ENCODE peak calls at places on chromosomes 12 and 14, in eight cellular contexts. One of them, this sample, is unnamed.

GRCh38 chr14:26709019-26709418 is 111.2 kb upstream of the NOVA1 start:
- DNase-seq in H9: no peak
- DNase-seq in HCT116: no peak
- DNase-seq in kidney: no peak
- DNase-seq in neural progenitor cell: no peak
- DNase-seq in H1: no peak
- DNase-seq in fibroblast of lung: peak
- DNase-seq in endodermal cell: no peak
- DNase-seq in this sample: peak

GRCh38 chr12:13368971-13369370 is 172.4 kb downstream of the EMP1 start:
- DNase-seq in fibroblast of lung: no peak
- DNase-seq in kidney: no peak
- DNase-seq in HCT116: no peak
- DNase-seq in neural progenitor cell: peak
- DNase-seq in H1: no peak
- DNase-seq in H9: no peak
- DNase-seq in endodermal cell: peak
- DNase-seq in this sample: no peak

GRCh38 chr12:79911889-79912656 is 22.8 kb downstream of the PPP1R12A start:
- DNase-seq in kidney: no peak
- DNase-seq in fibroblast of lung: peak
- DNase-seq in neural progenitor cell: no peak
- DNase-seq in H1: no peak
- DNase-seq in H9: no peak
- DNase-seq in HCT116: no peak
- DNase-seq in endodermal cell: no peak
- DNase-seq in this sample: peak

GRCh38 chr14:102220031-102220430 is 80.3 kb downstream of the WDR20 start:
- DNase-seq in endodermal cell: no peak
- DNase-seq in H9: no peak
- DNase-seq in kidney: no peak
- DNase-seq in fibroblast of lung: no peak
- DNase-seq in H1: no peak
- DNase-seq in HCT116: no peak
- DNase-seq in neural progenitor cell: no peak
- DNase-seq in this sample: no peak

GRCh38 chr12:67080637-67081036 is 188.5 kb upstream of the CAND1 start:
- DNase-seq in H1: no peak
- DNase-seq in H9: no peak
- DNase-seq in fibroblast of lung: no peak
- DNase-seq in kidney: no peak
- DNase-seq in endodermal cell: no peak
- DNase-seq in HCT116: no peak
- DNase-seq in neural progenitor cell: no peak
- DNase-seq in this sample: no peak

GRCh38 chr12:65725376-65725775 is 98.9 kb upstream of the HMGA2 start:
- DNase-seq in H9: no peak
- DNase-seq in H1: no peak
- DNase-seq in kidney: no peak
- DNase-seq in endodermal cell: no peak
- DNase-seq in HCT116: peak
- DNase-seq in neural progenitor cell: no peak
- DNase-seq in fibroblast of lung: peak
- DNase-seq in this sample: peak

GRCh38 chr12:116629451-116629850 is 70.3 kb downstream of the MAP1LC3B2 start:
- DNase-seq in fibroblast of lung: no peak
- DNase-seq in HCT116: no peak
- DNase-seq in endodermal cell: no peak
- DNase-seq in kidney: no peak
- DNase-seq in neural progenitor cell: no peak
- DNase-seq in H9: no peak
- DNase-seq in H1: no peak
- DNase-seq in this sample: no peak

GRCh38 chr14:64196668-64197411 is 97.3 kb downstream of the ESR2 start:
- DNase-seq in neural progenitor cell: peak
- DNase-seq in HCT116: no peak
- DNase-seq in fibroblast of lung: peak
- DNase-seq in endodermal cell: peak
- DNase-seq in H9: peak
- DNase-seq in kidney: no peak
- DNase-seq in H1: no peak
- DNase-seq in this sample: no peak

GRCh38 chr12:122104844-122105243 is 26.3 kb downstream of the MLXIP start:
- DNase-seq in kidney: no peak
- DNase-seq in HCT116: no peak
- DNase-seq in endodermal cell: no peak
- DNase-seq in H9: no peak
- DNase-seq in fibroblast of lung: no peak
- DNase-seq in H1: no peak
- DNase-seq in neural progenitor cell: no peak
- DNase-seq in this sample: no peak

GRCh38 chr14:73713804-73714655 is at the start of gene PNMA1:
- DNase-seq in H1: peak
- DNase-seq in neural progenitor cell: peak
- DNase-seq in kidney: peak
- DNase-seq in fibroblast of lung: peak
- DNase-seq in HCT116: no peak
- DNase-seq in H9: peak
- DNase-seq in endodermal cell: peak
- DNase-seq in this sample: peak

GRCh38 chr12:64746663-64747062 is 12.5 kb downstream of the GNS start:
- DNase-seq in neural progenitor cell: no peak
- DNase-seq in H9: no peak
- DNase-seq in endodermal cell: no peak
- DNase-seq in HCT116: no peak
- DNase-seq in fibroblast of lung: peak
- DNase-seq in H1: no peak
- DNase-seq in kidney: no peak
- DNase-seq in this sample: peak

GRCh38 chr12:3453947-3454675 is 36.9 kb upstream of the PRMT8 start:
- DNase-seq in neural progenitor cell: peak
- DNase-seq in HCT116: peak
- DNase-seq in kidney: no peak
- DNase-seq in endodermal cell: peak
- DNase-seq in H9: peak
- DNase-seq in H1: no peak
- DNase-seq in fibroblast of lung: peak
- DNase-seq in this sample: peak

GRCh38 chr12:6866163-6866919 is 990 bp upstream of the TPI1 start:
- DNase-seq in neural progenitor cell: peak
- DNase-seq in fibroblast of lung: no peak
- DNase-seq in H1: no peak
- DNase-seq in kidney: peak
- DNase-seq in endodermal cell: peak
- DNase-seq in HCT116: no peak
- DNase-seq in H9: peak
- DNase-seq in this sample: no peak

GRCh38 chr12:62910549-62911169 is 24.3 kb downstream of the PPM1H start:
- DNase-seq in endodermal cell: peak
- DNase-seq in fibroblast of lung: no peak
- DNase-seq in HCT116: no peak
- DNase-seq in neural progenitor cell: no peak
- DNase-seq in kidney: no peak
- DNase-seq in H9: no peak
- DNase-seq in H1: no peak
- DNase-seq in this sample: no peak

GRCh38 chr12:69475237-69475984 is 5.2 kb downstream of the FRS2 start:
- DNase-seq in H9: no peak
- DNase-seq in endodermal cell: no peak
- DNase-seq in neural progenitor cell: peak
- DNase-seq in HCT116: no peak
- DNase-seq in H1: no peak
- DNase-seq in fibroblast of lung: peak
- DNase-seq in kidney: no peak
- DNase-seq in this sample: no peak

GRCh38 chr14:96409701-96410100 is 17.8 kb downstream of the AK7 start:
- DNase-seq in neural progenitor cell: no peak
- DNase-seq in fibroblast of lung: peak
- DNase-seq in H9: no peak
- DNase-seq in HCT116: peak
- DNase-seq in H1: no peak
- DNase-seq in kidney: no peak
- DNase-seq in endodermal cell: no peak
- DNase-seq in this sample: peak

GRCh38 chr12:85509081-85509856 is 229.2 kb downstream of the ALX1 start:
- DNase-seq in H9: no peak
- DNase-seq in kidney: no peak
- DNase-seq in endodermal cell: peak
- DNase-seq in fibroblast of lung: peak
- DNase-seq in neural progenitor cell: no peak
- DNase-seq in HCT116: no peak
- DNase-seq in H1: no peak
- DNase-seq in this sample: no peak

GRCh38 chr12:26122681-26123481 is 2.0 kb downstream of the BHLHE41 start:
- DNase-seq in H9: peak
- DNase-seq in kidney: peak
- DNase-seq in fibroblast of lung: peak
- DNase-seq in neural progenitor cell: peak
- DNase-seq in HCT116: no peak
- DNase-seq in H1: no peak
- DNase-seq in endodermal cell: peak
- DNase-seq in this sample: peak

GRCh38 chr12:10771132-10771733 is 31.2 kb downstream of the TAS2R7 start:
- DNase-seq in endodermal cell: no peak
- DNase-seq in H1: no peak
- DNase-seq in H9: no peak
- DNase-seq in neural progenitor cell: peak
- DNase-seq in fibroblast of lung: peak
- DNase-seq in kidney: no peak
- DNase-seq in HCT116: peak
- DNase-seq in this sample: peak

DNA sequence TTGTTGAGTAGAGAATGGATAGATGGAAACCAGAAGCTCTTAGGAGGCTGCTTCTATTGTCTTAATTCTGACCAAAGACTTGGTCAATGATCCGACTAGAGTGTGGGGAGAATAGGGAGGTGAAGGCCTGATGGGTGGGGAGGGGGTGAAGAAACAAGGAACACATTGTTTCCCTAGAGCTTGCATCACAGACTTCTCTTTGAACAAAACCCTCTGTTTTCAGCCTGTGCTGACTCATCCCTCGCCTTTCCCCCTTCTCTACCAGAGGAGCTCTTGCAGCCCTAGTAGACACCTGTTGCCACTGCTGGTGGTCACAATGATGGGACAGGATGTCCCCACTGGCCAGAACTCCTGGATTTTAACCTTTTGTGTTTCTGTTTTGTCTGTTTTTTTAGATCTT is 46.8 kb upstream of the CISTR start:
- DNase-seq in endodermal cell: no peak
- DNase-seq in kidney: no peak
- DNase-seq in H1: no peak
- DNase-seq in neural progenitor cell: no peak
- DNase-seq in HCT116: peak
- DNase-seq in H9: no peak
- DNase-seq in fibroblast of lung: no peak
- DNase-seq in this sample: peak
- H3K9ac ChIP-seq in endodermal cell: no peak
- H3K9ac ChIP-seq in kidney: no peak
- H3K9ac ChIP-seq in H1: no peak
- H3K9ac ChIP-seq in neural progenitor cell: no peak
- H3K9ac ChIP-seq in HCT116: no peak
- H3K9ac ChIP-seq in H9: no peak
- H3K9ac ChIP-seq in fibroblast of lung: no peak
- H3K9ac ChIP-seq in this sample: peak

GRCh38 chr12:76142305-76142704 is 57.8 kb upstream of the NAP1L1 start:
- DNase-seq in fibroblast of lung: no peak
- DNase-seq in HCT116: no peak
- DNase-seq in endodermal cell: no peak
- DNase-seq in H9: no peak
- DNase-seq in neural progenitor cell: no peak
- DNase-seq in kidney: no peak
- DNase-seq in H1: no peak
- DNase-seq in this sample: no peak

GRCh38 chr12:76143343-76144252 is 59.1 kb upstream of the NAP1L1 start:
- DNase-seq in H9: no peak
- DNase-seq in fibroblast of lung: no peak
- DNase-seq in HCT116: no peak
- DNase-seq in neural progenitor cell: no peak
- DNase-seq in H1: no peak
- DNase-seq in kidney: no peak
- DNase-seq in endodermal cell: no peak
- DNase-seq in this sample: no peak

GRCh38 chr12:76138656-76139055 is 54.2 kb upstream of the NAP1L1 start:
- DNase-seq in kidney: no peak
- DNase-seq in endodermal cell: no peak
- DNase-seq in H9: no peak
- DNase-seq in HCT116: no peak
- DNase-seq in fibroblast of lung: no peak
- DNase-seq in H1: no peak
- DNase-seq in neural progenitor cell: no peak
- DNase-seq in this sample: no peak

GRCh38 chr12:76144253-76144564 is 59.7 kb upstream of the NAP1L1 start:
- DNase-seq in fibroblast of lung: peak
- DNase-seq in H9: no peak
- DNase-seq in H1: no peak
- DNase-seq in neural progenitor cell: no peak
- DNase-seq in kidney: no peak
- DNase-seq in HCT116: no peak
- DNase-seq in endodermal cell: no peak
- DNase-seq in this sample: peak
- H3K9ac ChIP-seq in fibroblast of lung: no peak
- H3K9ac ChIP-seq in H9: no peak
- H3K9ac ChIP-seq in H1: no peak
- H3K9ac ChIP-seq in neural progenitor cell: no peak
- H3K9ac ChIP-seq in kidney: no peak
- H3K9ac ChIP-seq in HCT116: no peak
- H3K9ac ChIP-seq in endodermal cell: no peak
- H3K9ac ChIP-seq in this sample: no peak

GRCh38 chr12:120590741-120591407 is 9.7 kb upstream of the POP5 start:
- DNase-seq in endodermal cell: peak
- DNase-seq in H1: no peak
- DNase-seq in kidney: no peak
- DNase-seq in H9: no peak
- DNase-seq in HCT116: peak
- DNase-seq in fibroblast of lung: no peak
- DNase-seq in neural progenitor cell: no peak
- DNase-seq in this sample: no peak
- H3K9ac ChIP-seq in endodermal cell: no peak
- H3K9ac ChIP-seq in H1: no peak
- H3K9ac ChIP-seq in kidney: no peak
- H3K9ac ChIP-seq in H9: no peak
- H3K9ac ChIP-seq in HCT116: peak
- H3K9ac ChIP-seq in fibroblast of lung: no peak
- H3K9ac ChIP-seq in neural progenitor cell: no peak
- H3K9ac ChIP-seq in this sample: no peak

DNA sequence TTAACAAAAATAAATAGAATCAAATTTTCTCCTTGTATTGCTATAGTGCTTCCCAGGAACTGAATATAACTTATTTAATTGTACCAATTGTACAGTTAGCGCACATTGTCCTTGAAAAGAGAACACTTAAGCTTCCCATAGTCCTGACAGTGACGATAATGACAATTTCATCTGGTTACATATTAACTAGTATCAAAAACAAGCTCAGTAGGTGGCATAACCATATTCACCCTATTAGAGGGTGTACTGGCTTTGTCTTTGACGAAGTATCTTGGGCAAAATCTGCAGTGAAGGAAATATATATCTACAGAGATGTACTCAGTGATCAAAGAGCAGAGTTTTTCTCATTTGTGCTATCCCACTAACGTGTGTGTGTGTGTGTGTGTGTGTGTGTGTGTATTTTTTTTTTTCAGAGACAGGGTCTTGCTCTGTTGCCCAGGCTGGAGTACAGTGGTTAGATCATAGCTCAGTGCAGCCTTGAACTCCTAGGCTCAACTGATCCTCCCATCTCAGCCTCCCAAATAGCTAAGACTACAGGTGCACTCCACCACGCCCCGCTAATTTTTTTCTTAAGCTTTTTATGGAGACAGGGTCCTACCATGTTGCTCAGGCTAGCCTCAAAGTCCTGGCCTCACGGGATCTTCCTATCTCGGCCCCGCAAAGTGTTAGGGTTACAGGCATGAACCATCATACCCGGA is 4.9 kb upstream of the A2M start:
- DNase-seq in kidney: no peak
- DNase-seq in HCT116: no peak
- DNase-seq in H1: no peak
- DNase-seq in fibroblast of lung: no peak
- DNase-seq in endodermal cell: no peak
- DNase-seq in neural progenitor cell: no peak
- DNase-seq in H9: no peak
- DNase-seq in this sample: no peak
- H3K9ac ChIP-seq in kidney: no peak
- H3K9ac ChIP-seq in HCT116: no peak
- H3K9ac ChIP-seq in H1: no peak
- H3K9ac ChIP-seq in fibroblast of lung: no peak
- H3K9ac ChIP-seq in endodermal cell: no peak
- H3K9ac ChIP-seq in neural progenitor cell: no peak
- H3K9ac ChIP-seq in H9: no peak
- H3K9ac ChIP-seq in this sample: no peak